ENCODE peak calls at places on chromosome 2, in eight cellular contexts. Z is activated naive CD8-positive, alpha-beta T cell treated with anti-CD3 and anti-CD28 coated beads, Interleukin-2, amount 50 U/mL, for 24 hours; L is GM12878; A is aorta; J is right cardiac atrium; W is gastroesophageal sphincter; F is heart right ventricle; V is psoas muscle. Q is an unnamed sample.

GRCh38 chr2:45640575-45640974 is 10.9 kb upstream of the PRKCE start:
- ATAC-seq in Z (no peak), L (no peak), A (no peak), J (no peak), W (no peak), F (no peak), V (no peak), Q (no peak)

GRCh38 chr2:120736955-120737801 is 1.5 kb downstream of the GLI2 start:
- ATAC-seq in Z (no peak), L (no peak), A (peak; percentile 69), J (peak; percentile 77), W (peak; percentile 70), F (peak; percentile 65), V (peak; percentile 47), Q (no peak)

GRCh38 chr2:109185338-109185737 is 56.3 kb downstream of the SH3RF3 start:
- ATAC-seq in Z (no peak), L (no peak), A (peak; percentile 49), J (peak; percentile 86), W (peak; percentile 85), F (peak; percentile 82), V (peak; percentile 96), Q (no peak)

GRCh38 chr2:173940208-173941020 is 24.8 kb downstream of the SP3 start:
- ATAC-seq in Z (no peak), L (peak; percentile 49), A (no peak), J (no peak), W (no peak), F (no peak), V (no peak), Q (no peak)

GRCh38 chr2:216001201-216001600 is 12.2 kb downstream of the MREG start:
- ATAC-seq in Z (no peak), L (peak; percentile 40), A (no peak), J (no peak), W (no peak), F (no peak), V (no peak), Q (no peak)

GRCh38 chr2:100630473-100630977 is 67.7 kb downstream of the PDCL3 start:
- ATAC-seq in Z (peak; percentile 50), L (no peak), A (no peak), J (no peak), W (no peak), F (no peak), V (no peak), Q (peak; percentile 89)

GRCh38 chr2:231611273-231612198 is 18.9 kb downstream of the TEX44 start:
- ATAC-seq in Z (peak; percentile 63), L (peak; percentile 0), A (peak; percentile 4), J (peak; percentile 9), W (peak; percentile 8), F (no peak), V (peak; percentile 36), Q (peak; percentile 67)

GRCh38 chr2:111930404-111930803 is 32.0 kb downstream of the MERTK start:
- ATAC-seq in Z (peak; percentile 56), L (peak; percentile 47), A (no peak), J (no peak), W (no peak), F (no peak), V (no peak), Q (peak; percentile 78)

GRCh38 chr2:54725343-54726099 is 2.1 kb downstream of the EML6 start:
- ATAC-seq in Z (no peak), L (no peak), A (no peak), J (no peak), W (no peak), F (no peak), V (no peak), Q (no peak)

GRCh38 chr2:42256502-42256901 is 87.3 kb downstream of the EML4 start:
- ATAC-seq in Z (peak; percentile 63), L (peak; percentile 89), A (no peak), J (no peak), W (no peak), F (peak; percentile 28), V (no peak), Q (peak; percentile 68)

GRCh38 chr2:231386446-231386845 is 9.1 kb upstream of the B3GNT7 start:
- ATAC-seq in Z (no peak), L (peak; percentile 32), A (no peak), J (no peak), W (no peak), F (no peak), V (no peak), Q (no peak)

GRCh38 chr2:116162395-116162794 is 1652.1 kb upstream of the DDX18 start:
- ATAC-seq in Z (no peak), L (no peak), A (no peak), J (no peak), W (no peak), F (no peak), V (no peak), Q (no peak)

GRCh38 chr2:151775057-151775740 is 40.9 kb upstream of the NEB start:
- ATAC-seq in Z (peak; percentile 40), L (no peak), A (no peak), J (peak; percentile 72), W (no peak), F (peak; percentile 29), V (no peak), Q (peak; percentile 21)

GRCh38 chr2:112666764-112667122 is 21.0 kb downstream of the SLC20A1 start:
- ATAC-seq in Z (peak; percentile 21), L (peak; percentile 87), A (no peak), J (no peak), W (no peak), F (no peak), V (no peak), Q (peak; percentile 26)

GRCh38 chr2:101160454-101160853 is 9.3 kb upstream of the TBC1D8 start:
- ATAC-seq in Z (no peak), L (no peak), A (no peak), J (no peak), W (no peak), F (no peak), V (no peak), Q (no peak)

GRCh38 chr2:16318474-16319195 is 347.0 kb downstream of the CYRIA start:
- ATAC-seq in Z (no peak), L (peak; percentile 67), A (no peak), J (no peak), W (no peak), F (no peak), V (no peak), Q (no peak)

GRCh38 chr2:161954103-161954502 is 119.9 kb downstream of the DPP4 start:
- ATAC-seq in Z (peak; percentile 29), L (no peak), A (no peak), J (no peak), W (no peak), F (no peak), V (no peak), Q (no peak)

GRCh38 chr2:108106746-108107145 is 120.4 kb downstream of the SLC5A7 start:
- ATAC-seq in Z (no peak), L (no peak), A (no peak), J (no peak), W (no peak), F (no peak), V (no peak), Q (no peak)

GRCh38 chr2:105903051-105903674 is 158.5 kb downstream of the NCK2 start:
- ATAC-seq in Z (no peak), L (no peak), A (no peak), J (no peak), W (no peak), F (peak; percentile 33), V (peak; percentile 96), Q (no peak)

GRCh38 chr2:238448031-238448955 is 21.6 kb downstream of the ASB1 start:
- ATAC-seq in Z (peak; percentile 36), L (no peak), A (no peak), J (no peak), W (no peak), F (no peak), V (no peak), Q (no peak)

GRCh38 chr2:143284087-143284675 is 155.0 kb downstream of the ARHGAP15 start:
- ATAC-seq in Z (peak; percentile 77), L (peak; percentile 88), A (no peak), J (no peak), W (no peak), F (no peak), V (no peak), Q (peak; percentile 52)

GRCh38 chr2:172087780-172088244 is 2.5 kb downstream of the DLX1 start:
- ATAC-seq in Z (no peak), L (no peak), A (no peak), J (no peak), W (no peak), F (no peak), V (no peak), Q (no peak)

GRCh38 chr2:196849895-196850294 is 40.7 kb upstream of the C2orf66 start:
- ATAC-seq in Z (no peak), L (peak; percentile 42), A (no peak), J (no peak), W (no peak), F (no peak), V (no peak), Q (no peak)

GRCh38 chr2:196074631-196075030 is 6.0 kb upstream of the DNAH7 start:
- ATAC-seq in Z (no peak), L (no peak), A (no peak), J (no peak), W (no peak), F (no peak), V (no peak), Q (no peak)

GRCh38 chr2:74534411-74534810 is 4.7 kb downstream of the HTRA2 start:
- ATAC-seq in Z (no peak), L (no peak), A (no peak), J (no peak), W (no peak), F (no peak), V (no peak), Q (no peak)

GRCh38 chr2:232898592-232899541 is 28.8 kb downstream of the SNORC start:
- ATAC-seq in Z (no peak), L (no peak), A (no peak), J (peak; percentile 64), W (no peak), F (no peak), V (no peak), Q (no peak)

GRCh38 chr2:139427164-139427563 is 647.0 kb upstream of the NXPH2 start:
- ATAC-seq in Z (no peak), L (no peak), A (no peak), J (no peak), W (no peak), F (no peak), V (no peak), Q (no peak)

GRCh38 chr2:137658433-137658832 is 305.8 kb upstream of the HNMT start:
- ATAC-seq in Z (no peak), L (peak; percentile 63), A (no peak), J (no peak), W (no peak), F (no peak), V (no peak), Q (no peak)

GRCh38 chr2:142044168-142044567 is 86.6 kb downstream of the LRP1B start:
- ATAC-seq in Z (no peak), L (no peak), A (no peak), J (no peak), W (no peak), F (no peak), V (no peak), Q (no peak)

GRCh38 chr2:96546321-96546720 is 9.8 kb downstream of the ARID5A start:
- ATAC-seq in Z (peak; percentile 47), L (no peak), A (no peak), J (no peak), W (no peak), F (no peak), V (no peak), Q (peak; percentile 17)

GRCh38 chr2:184685999-184686841 is 87.9 kb downstream of the ZNF804A start:
- ATAC-seq in Z (no peak), L (peak; percentile 40), A (peak; percentile 54), J (no peak), W (peak; percentile 13), F (no peak), V (no peak), Q (no peak)

GRCh38 chr2:65366595-65367125 is 65.7 kb downstream of the SPRED2 start:
- ATAC-seq in Z (peak; percentile 98), L (peak; percentile 53), A (no peak), J (peak; percentile 74), W (no peak), F (peak; percentile 49), V (peak; percentile 64), Q (peak; percentile 100)